ENCODE peak calls at places on chromosome 22, in five cellular contexts. B is heart left ventricle, Z is cardiac muscle cell, V is neural crest cell, N is GM23338. O is an unnamed sample.

GRCh38 chr22:26367402-26368245 is 61.4 kb upstream of the ASPHD2 start:
- DNase-seq in N (peak), Z (peak), V (peak), B (no peak), O (peak)

GRCh38 chr22:42642801-42643631 is 2.6 kb upstream of the ATP5MGL start:
- DNase-seq in V (no peak), N (no peak), Z (no peak), B (no peak), O (no peak)

GRCh38 chr22:47865626-47866025 is 1103.2 kb downstream of the TBC1D22A start:
- DNase-seq in B (no peak), Z (no peak), V (no peak), N (no peak), O (no peak)

GRCh38 chr22:48250937-48251530 is 1488.6 kb downstream of the TBC1D22A start:
- DNase-seq in N (no peak), V (no peak), Z (no peak), B (no peak), O (no peak)

GRCh38 chr22:18954941-18955571 is 19.0 kb upstream of the PRODH start:
- DNase-seq in B (no peak), Z (no peak), V (no peak), N (no peak), O (peak)

GRCh38 chr22:46500201-46500600 is 37.2 kb downstream of the CELSR1 start:
- DNase-seq in Z (peak), N (peak), B (no peak), V (peak), O (no peak)

GRCh38 chr22:38783095-38783710 is 10.7 kb downstream of the DNAL4 start:
- DNase-seq in N (no peak), Z (no peak), V (no peak), B (no peak), O (no peak)

GRCh38 chr22:42793848-42794405 is 63.1 kb downstream of the ARFGAP3 start:
- DNase-seq in N (no peak), Z (no peak), V (no peak), B (no peak), O (no peak)

DNA sequence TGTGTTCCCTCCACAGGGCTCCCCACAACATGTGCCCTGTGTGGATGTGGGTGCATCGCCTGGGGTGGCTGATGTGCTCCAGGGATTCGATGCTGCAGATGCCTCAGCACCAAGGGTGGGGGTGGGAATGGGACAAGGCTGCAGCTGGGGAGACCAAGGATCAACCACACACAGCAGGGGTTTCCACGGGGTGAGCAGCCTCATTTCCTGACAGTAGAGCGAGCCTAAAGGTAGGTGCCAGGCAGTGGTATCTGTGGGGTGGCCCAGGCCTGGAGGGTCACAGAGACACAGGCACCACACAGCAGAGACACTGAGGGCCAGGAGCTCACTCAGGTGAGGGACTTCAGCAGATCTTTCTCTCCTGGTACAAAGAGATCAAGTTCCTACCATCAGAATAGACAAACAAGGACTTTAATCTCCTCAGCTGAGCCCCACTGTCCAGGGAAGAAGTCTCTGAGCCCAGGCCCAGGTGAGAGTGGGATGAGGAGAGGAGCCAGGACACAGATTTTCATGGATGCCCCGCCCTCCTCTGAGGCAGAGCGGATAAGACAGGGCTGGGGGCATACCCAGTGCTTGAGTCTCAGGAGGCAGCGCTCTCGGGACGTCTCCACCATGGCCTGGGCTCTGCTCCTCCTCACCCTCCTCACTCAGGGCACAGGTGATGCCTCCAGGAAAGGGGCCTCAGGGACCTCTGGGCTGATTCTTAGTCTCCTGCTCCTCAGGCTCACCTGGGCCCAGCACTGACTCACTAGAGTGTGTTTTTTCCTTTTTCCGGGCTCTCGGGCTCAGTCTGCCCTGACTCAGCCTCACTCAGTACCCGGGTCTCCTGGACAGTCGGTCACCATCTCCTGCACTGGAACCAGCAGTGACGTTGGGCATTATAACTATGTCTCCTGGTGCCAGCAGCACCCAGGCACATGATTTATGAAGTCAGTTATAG is 19.7 kb downstream of the GGTLC2 start:
- DNase-seq in B (no peak), Z (no peak), N (no peak), V (no peak), O (no peak)
- TF ChIP-seq CTCF in B (no peak), Z (no peak), N (no peak), V (no peak), O (no peak)

DNA sequence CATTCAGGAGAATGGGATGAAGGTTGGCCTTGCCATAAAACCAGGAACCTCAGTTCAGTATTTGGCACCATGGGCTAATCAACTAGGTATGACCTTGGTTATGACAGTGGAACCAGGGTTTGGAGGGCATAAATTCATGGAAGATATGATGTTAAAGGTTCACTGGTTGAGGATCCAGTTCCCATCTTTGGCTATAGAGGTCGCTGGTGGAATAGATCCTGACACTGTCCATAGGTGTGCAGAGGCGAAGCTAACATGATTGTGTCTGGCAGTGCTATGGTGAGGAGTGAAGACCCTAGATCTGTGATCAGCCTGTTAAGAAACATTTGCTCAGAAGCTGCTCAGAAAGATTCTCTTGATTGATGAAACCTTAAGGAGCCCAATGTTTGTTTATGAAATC is 5.7 kb downstream of the NF2 start:
- DNase-seq in N (peak), Z (peak), B (no peak), V (no peak), O (no peak)
- TF ChIP-seq CTCF in N (peak), Z (peak), B (no peak), V (peak), O (no peak)

DNA sequence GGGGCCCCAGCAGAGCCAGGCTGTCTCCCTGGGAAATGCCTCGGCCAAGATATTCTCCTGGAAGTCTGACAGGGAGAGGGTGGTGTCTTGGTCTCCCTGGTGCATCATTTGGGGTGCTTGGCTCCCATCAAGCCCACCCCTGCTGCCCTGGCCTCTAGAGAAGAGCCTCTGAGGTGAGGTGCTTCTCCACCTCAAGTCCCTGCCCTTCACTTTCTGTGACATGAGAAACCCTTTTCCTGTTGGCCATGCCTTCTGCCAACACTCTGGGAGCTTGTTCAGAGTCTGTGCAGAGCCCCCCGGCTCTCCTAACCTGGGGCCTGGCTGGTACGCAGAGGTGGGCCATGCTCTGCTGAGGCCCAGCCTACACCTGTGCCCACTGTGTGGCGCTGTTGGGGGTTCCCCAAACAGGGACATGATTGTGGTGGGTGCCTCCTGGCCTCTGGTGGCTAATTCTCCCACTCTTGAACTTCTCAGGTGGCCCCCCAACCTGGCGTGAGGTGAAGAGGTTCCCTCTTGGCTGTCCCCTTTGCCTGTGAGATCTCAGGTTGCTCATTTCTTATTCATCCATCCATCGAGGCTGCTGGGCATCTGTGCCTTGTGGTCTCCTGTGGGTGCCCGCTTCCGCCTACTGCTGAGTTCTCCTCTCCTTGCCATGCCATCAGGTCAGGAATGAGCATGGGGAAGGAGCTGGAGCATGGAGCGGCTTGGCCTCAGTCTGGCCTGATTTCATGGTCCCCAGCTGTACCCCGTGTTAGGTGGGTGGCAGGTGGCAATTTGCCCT is 19.2 kb upstream of the DGCR8 start:
- DNase-seq in V (no peak), Z (no peak), N (peak), B (no peak), O (no peak)
- TF ChIP-seq CTCF in V (no peak), Z (no peak), N (peak), B (no peak), O (no peak)

GRCh38 chr22:50696799-50697561 is 24.4 kb downstream of the SHANK3 start:
- DNase-seq in B (no peak), V (peak), N (peak), Z (peak), O (no peak)
- TF ChIP-seq CTCF in B (peak), V (peak), N (peak), Z (peak), O (no peak)

GRCh38 chr22:36977401-36977861 is 41.8 kb downstream of the TST start:
- DNase-seq in V (peak), B (peak), N (peak), Z (peak), O (peak)
- TF ChIP-seq CTCF in V (peak), B (no peak), N (peak), Z (peak), O (peak)

GRCh38 chr22:23888615-23889401 is 5.4 kb upstream of the MIF start:
- DNase-seq in B (no peak), N (peak), Z (no peak), V (no peak), O (peak)
- TF ChIP-seq CTCF in B (peak), N (peak), Z (peak), V (no peak), O (peak)

DNA sequence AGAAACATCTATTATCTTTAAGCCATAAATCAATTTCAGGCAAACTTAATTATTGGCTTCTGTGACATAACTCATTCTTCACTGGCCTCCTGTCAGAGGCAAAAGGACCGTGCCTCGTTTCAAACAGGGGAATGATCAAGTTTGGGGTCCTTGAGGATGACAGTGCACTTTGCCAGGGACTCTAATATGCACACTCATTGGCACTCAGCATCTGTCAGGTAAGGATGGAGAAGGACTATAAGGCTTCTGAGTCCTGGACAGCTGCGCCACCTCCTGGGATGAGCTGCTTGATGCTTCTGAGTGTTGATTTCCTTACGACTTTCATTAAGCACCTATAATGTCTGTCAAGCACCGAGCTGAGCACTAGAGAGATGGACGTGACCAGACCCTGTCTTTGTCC is 20.2 kb downstream of the BPIFC start:
- DNase-seq in B (no peak), N (peak), Z (no peak), V (no peak), O (peak)
- TF ChIP-seq CTCF in B (no peak), N (peak), Z (peak), V (peak), O (peak)

DNA sequence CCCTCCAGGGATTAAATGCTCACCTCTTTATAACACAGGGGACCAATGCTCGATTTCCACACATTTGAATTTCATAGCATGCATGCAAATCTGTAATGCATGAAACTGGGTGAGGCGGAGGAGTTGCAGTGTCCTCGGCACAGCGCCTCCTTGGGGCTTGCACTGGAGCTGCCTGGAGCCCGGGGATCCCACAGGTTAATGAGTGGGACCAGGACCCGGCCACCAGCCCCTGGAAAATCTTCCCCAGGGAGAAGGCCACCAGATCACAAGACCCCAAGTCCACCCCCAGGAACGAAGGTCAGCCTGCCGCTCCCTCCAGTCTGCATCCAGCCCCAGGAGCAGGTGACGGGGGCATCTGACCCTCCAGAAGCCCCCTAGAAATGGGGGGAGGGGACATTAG is 119.1 kb downstream of the MN1 start:
- DNase-seq in N (peak), V (peak), Z (peak), B (no peak), O (no peak)
- TF ChIP-seq CTCF in N (peak), V (peak), Z (peak), B (no peak), O (peak)